ENCODE peak calls at places on chromosomes 5 and 9, in nine cellular contexts. T is H1, C is Calu3, X is upper lobe of right lung, U is RWPE1, G is mesothelial cell of epicardium, Y is fibroblast of the aortic adventitia, L is kidney epithelial cell, N is kidney. D is an unnamed sample.

GRCh38 chr5:111075520-111075919 is 4.0 kb downstream of the TSLP start:
- DNase-seq in T (no peak), C (no peak), X (no peak), U (peak; percentile 83), G (no peak), Y (peak; percentile 98), L (no peak), N (no peak), D (no peak)

GRCh38 chr9:106716820-106717219 is 146.1 kb upstream of the ZNF462 start:
- DNase-seq in T (no peak), C (no peak), X (no peak), U (no peak), G (no peak), Y (peak; percentile 8), L (no peak), N (no peak), D (no peak)

GRCh38 chr9:27539479-27540441 is 10.1 kb upstream of the MOB3B start:
- DNase-seq in T (no peak), C (no peak), X (no peak), U (no peak), G (no peak), Y (peak; percentile 91), L (no peak), N (peak; percentile 49), D (no peak)

GRCh38 chr9:114121445-114122151 is 22.5 kb upstream of the KIF12 start:
- DNase-seq in T (no peak), C (no peak), X (peak; percentile 18), U (no peak), G (no peak), Y (no peak), L (no peak), N (peak; percentile 21), D (no peak)

GRCh38 chr5:139636975-139637408 is 11.2 kb upstream of the CXXC5 start:
- DNase-seq in T (no peak), C (no peak), X (no peak), U (no peak), G (no peak), Y (no peak), L (no peak), N (no peak), D (peak; percentile 64)

GRCh38 chr5:133991171-133991910 is 13.4 kb downstream of the VDAC1 start:
- DNase-seq in T (no peak), C (no peak), X (no peak), U (no peak), G (no peak), Y (no peak), L (no peak), N (no peak), D (no peak)

GRCh38 chr5:130168211-130168610 is 263.9 kb downstream of the CHSY3 start:
- DNase-seq in T (no peak), C (no peak), X (no peak), U (peak; percentile 12), G (no peak), Y (peak; percentile 30), L (peak; percentile 16), N (no peak), D (no peak)

GRCh38 chr9:89470239-89470638 is 27.7 kb downstream of the SEMA4D start:
- DNase-seq in T (no peak), C (no peak), X (no peak), U (no peak), G (no peak), Y (no peak), L (no peak), N (no peak), D (no peak)

GRCh38 chr5:83548556-83548955 is 77.0 kb downstream of the VCAN start:
- DNase-seq in T (no peak), C (no peak), X (no peak), U (no peak), G (no peak), Y (peak; percentile 96), L (no peak), N (no peak), D (no peak)

GRCh38 chr5:76099286-76099702 is 16.1 kb downstream of the SV2C start:
- DNase-seq in T (no peak), C (no peak), X (no peak), U (no peak), G (no peak), Y (no peak), L (no peak), N (no peak), D (no peak)

GRCh38 chr5:172114875-172115422 is 73.1 kb downstream of the STK10 start:
- DNase-seq in T (no peak), C (no peak), X (peak; percentile 86), U (no peak), G (no peak), Y (no peak), L (no peak), N (peak; percentile 78), D (peak; percentile 69)

GRCh38 chr5:116507051-116507537 is 67.5 kb downstream of the SEMA6A start:
- DNase-seq in T (no peak), C (no peak), X (no peak), U (no peak), G (no peak), Y (peak; percentile 67), L (no peak), N (no peak), D (no peak)

DNA sequence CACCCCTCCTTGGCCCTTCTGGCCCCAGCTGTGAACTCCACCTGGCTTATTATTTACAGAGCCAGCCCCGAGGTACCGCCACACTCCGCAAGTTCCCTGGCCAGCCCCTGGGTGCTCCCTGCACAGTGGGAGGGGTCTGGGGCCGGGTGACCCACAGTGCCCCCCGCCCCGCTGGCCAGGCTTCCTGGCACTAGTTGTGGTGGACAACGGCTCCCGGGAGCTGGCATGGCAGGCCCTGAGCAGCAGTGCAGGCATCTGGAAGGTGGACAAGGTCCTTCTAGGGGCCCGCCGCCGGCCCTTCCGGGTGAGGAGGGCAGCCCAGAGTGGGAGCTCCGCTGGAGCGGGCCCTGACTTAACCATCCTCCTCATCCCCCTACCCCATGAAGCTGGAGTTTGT is 3.9 kb downstream of the MAMDC4 start:
- DNase-seq in T (peak; percentile 49), C (no peak), X (no peak), U (no peak), G (no peak), Y (no peak), L (no peak), N (peak; percentile 79), D (no peak)
- TF ChIP-seq CTCF in T (no peak), C (no peak), X (no peak), U (no peak), G (no peak), Y (no peak), L (no peak), N (no peak), D (no peak)

GRCh38 chr5:91006708-91007107 is 376.4 kb downstream of the ARRDC3 start:
- DNase-seq in T (no peak), C (no peak), X (no peak), U (no peak), G (no peak), Y (no peak), L (no peak), N (no peak), D (no peak)

GRCh38 chr5:91011029-91011428 is 372.1 kb downstream of the ARRDC3 start:
- DNase-seq in T (no peak), C (no peak), X (no peak), U (no peak), G (no peak), Y (no peak), L (no peak), N (no peak), D (no peak)

GRCh38 chr5:91007780-91008402 is 375.2 kb downstream of the ARRDC3 start:
- DNase-seq in T (no peak), C (no peak), X (no peak), U (no peak), G (no peak), Y (no peak), L (no peak), N (no peak), D (no peak)

GRCh38 chr5:91010090-91010489 is 373.0 kb downstream of the ARRDC3 start:
- DNase-seq in T (no peak), C (no peak), X (no peak), U (no peak), G (no peak), Y (no peak), L (no peak), N (no peak), D (no peak)

DNA sequence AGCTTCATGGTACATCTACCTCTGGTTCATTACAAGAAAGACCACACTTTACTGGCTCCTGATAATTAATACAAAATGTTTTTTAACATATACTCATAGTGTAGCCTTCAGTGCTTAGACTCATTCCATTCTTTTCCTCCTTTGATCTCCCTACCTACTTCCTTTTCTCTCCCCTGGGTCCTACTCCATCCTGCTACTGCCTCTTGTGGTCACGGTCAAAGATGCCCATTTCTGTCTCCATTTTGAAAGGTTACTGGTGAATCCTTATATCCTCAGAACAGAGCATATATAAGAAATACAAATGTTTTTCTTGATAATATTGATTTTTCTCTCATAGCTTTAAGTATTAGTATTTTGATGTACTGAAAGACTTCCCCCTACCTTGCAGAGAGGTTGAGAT is 375.9 kb downstream of the ARRDC3 start:
- DNase-seq in T (no peak), C (no peak), X (no peak), U (no peak), G (no peak), Y (no peak), L (no peak), N (no peak), D (no peak)
- TF ChIP-seq CTCF in T (peak; percentile 13), C (no peak), X (no peak), U (no peak), G (no peak), Y (no peak), L (no peak), N (no peak), D (no peak)

DNA sequence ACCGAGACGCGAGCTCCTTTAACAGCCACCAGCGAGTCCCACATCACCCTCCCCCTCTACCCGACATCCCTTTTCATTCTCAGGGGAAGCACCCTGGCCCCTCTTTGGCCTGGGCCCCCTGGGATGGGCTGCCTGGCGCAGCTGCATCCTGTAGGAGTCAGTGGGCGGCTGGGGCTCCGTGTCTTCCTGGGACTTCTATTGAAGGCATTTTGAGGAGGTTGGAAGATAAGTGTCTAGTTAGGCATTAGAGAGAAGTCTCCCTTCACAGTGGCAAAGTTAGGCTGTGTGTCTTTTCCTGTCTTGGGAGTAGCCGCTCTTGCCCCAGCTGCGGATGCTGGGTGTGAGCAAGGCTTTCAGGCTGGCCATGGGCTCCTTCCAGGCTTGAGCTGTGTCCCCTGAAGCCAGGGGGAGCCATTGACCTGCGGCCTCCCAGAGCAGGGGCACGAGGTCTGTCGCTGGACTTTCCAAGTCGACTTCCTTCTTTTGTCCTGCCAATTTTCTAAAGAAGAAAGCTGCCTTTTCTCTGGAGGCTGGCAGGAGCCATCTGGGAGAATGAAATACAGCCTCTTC is 18.6 kb upstream of the NKD2 start:
- DNase-seq in T (peak; percentile 54), C (no peak), X (peak; percentile 70), U (no peak), G (no peak), Y (no peak), L (no peak), N (peak; percentile 91), D (peak; percentile 10)
- TF ChIP-seq CTCF in T (peak; percentile 67), C (no peak), X (peak; percentile 57), U (no peak), G (no peak), Y (peak; percentile 17), L (peak; percentile 13), N (peak; percentile 44), D (no peak)

DNA sequence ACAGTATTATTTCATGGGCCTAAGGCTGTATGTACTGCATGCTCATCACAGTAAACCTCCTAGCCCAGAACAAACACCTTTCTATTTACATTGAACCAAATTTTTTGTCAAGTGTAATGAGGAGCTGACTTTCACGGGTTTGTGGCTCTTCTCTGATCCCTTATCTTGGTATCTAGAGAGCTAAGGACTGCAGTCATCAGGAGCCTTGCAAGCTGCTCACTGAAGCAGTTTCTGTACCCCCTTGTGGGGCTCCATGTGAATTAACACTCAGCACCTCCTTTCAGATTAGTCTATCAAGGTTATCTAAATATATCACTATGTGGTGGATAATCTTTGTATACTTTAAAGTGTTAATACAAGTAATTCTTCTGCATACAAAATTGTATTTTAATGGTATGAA is 108.2 kb downstream of the AUH start:
- DNase-seq in T (no peak), C (no peak), X (no peak), U (peak; percentile 25), G (no peak), Y (peak; percentile 10), L (no peak), N (no peak), D (no peak)
- TF ChIP-seq CTCF in T (no peak), C (no peak), X (peak; percentile 16), U (no peak), G (no peak), Y (no peak), L (no peak), N (no peak), D (peak; percentile 17)